ENCODE peak calls at places on chromosomes 4 and X, in eight cellular contexts. C is DND-41; F is PC-3; R is breast epithelium; P is naive thymus-derived CD4-positive, alpha-beta T cell; D is thoracic aorta; O is adrenal gland; B is Caco-2. M is an unnamed sample. For H3K27me3 and H3K9me3, the result is how much of the 10 kb centered on the place peaks cover.

GRCh38 chr4:75432683-75433082 is 81.5 kb downstream of the RCHY1 start:
- DNase-seq in D (no peak), O (peak), R (no peak), B (peak), P (no peak), C (peak), F (peak), M (no peak)

GRCh38 chr4:25330905-25331816 is 18.6 kb downstream of the ZCCHC4 start:
- DNase-seq in P (no peak), O (no peak), C (no peak), D (no peak), F (no peak), B (no peak), R (no peak), M (peak)

GRCh38 chr4:121980643-121981042 is 28.8 kb upstream of the TRPC3 start:
- DNase-seq in R (no peak), F (no peak), B (no peak), O (no peak), D (no peak), P (no peak), C (no peak), M (no peak)

GRCh38 chr4:110085131-110085530 is 113.3 kb downstream of the ELOVL6 start:
- DNase-seq in O (peak), R (no peak), F (peak), P (peak), B (no peak), D (no peak), C (peak), M (peak)

GRCh38 chr4:176436500-176436973 is 116.8 kb downstream of the SPCS3 start:
- DNase-seq in C (no peak), O (no peak), B (no peak), D (no peak), P (no peak), R (no peak), F (peak), M (no peak)

GRCh38 chrX:41045960-41046567 is 39.2 kb upstream of the USP9X start:
- DNase-seq in D (no peak), P (no peak), O (peak), R (no peak), B (no peak), F (no peak), C (no peak), M (no peak)

GRCh38 chr4:186932631-186933150 is 209.0 kb upstream of the FAT1 start:
- DNase-seq in R (no peak), F (peak), D (no peak), C (no peak), P (no peak), O (no peak), B (no peak), M (no peak)

GRCh38 chr4:2794707-2795557 is 2.0 kb downstream of the SH3BP2 start:
- DNase-seq in F (no peak), P (no peak), C (no peak), D (no peak), R (peak), O (peak), B (peak), M (no peak)

DNA sequence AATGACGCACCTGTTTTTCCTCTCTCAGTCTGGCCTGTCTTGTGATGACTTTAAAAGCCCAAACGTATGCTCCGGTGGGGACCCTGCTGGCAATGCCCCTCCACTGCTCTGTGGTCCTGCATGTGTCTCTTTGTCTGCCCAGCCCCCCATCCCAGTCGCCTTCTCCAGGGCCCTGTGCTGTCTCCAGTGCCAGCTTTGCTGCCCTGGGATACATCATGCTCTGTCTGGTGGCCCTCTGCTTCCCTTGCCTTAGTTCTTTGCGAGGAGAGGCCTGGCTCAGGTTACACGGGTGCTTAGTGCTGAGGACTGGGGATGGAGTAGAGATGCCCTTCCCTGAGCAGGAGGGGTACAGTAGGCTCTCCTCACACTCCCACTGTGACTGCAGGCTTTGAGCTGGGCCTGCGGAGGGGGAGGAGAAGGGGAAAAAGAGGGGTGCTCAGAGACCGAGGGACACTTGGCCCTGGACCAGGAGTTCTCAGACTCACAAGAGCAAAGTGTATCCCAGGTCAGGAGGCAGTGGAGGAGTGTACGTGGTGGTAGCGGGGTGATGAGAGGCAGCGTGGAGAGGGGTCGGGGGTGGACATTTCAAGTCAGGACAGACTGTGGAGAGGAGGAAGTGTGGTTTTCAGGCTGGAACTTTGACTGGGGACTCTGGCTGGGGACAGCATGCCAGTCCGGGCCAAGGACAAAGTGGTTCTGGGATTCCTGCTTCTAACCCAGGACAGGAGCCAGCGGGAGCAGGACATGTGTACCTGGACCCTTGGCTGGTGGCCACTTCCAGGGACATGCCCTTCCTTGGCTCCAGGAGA is 2.8 kb downstream of the APLN start:
- DNase-seq in B (no peak), O (peak), R (no peak), C (no peak), F (no peak), D (no peak), P (no peak), M (no peak)
- H3K27me3 ChIP-seq in B (under half), O (under half), R (under half), C (under half), F (under half), D (under half), P (under half), M (under half)

GRCh38 chr4:6594341-6594740 is 19.4 kb downstream of the MAN2B2 start:
- DNase-seq in B (no peak), C (no peak), D (no peak), P (no peak), F (no peak), O (no peak), R (no peak), M (no peak)
- H3K9me3 ChIP-seq in B (under half), C (under half), D (under half), P (under half), F (under half), O (under half), R (under half), M (under half)

GRCh38 chrX:112645774-112646173 is 34.0 kb downstream of the LHFPL1 start:
- DNase-seq in F (no peak), B (no peak), C (no peak), P (no peak), R (no peak), D (no peak), O (no peak), M (no peak)
- H3K4me3 ChIP-seq in F (no peak), B (no peak), C (no peak), P (no peak), R (no peak), D (no peak), O (no peak), M (no peak)

GRCh38 chr4:102678695-102679335 is 82.0 kb downstream of the MANBA start:
- DNase-seq in D (no peak), F (peak), C (no peak), O (no peak), P (no peak), R (no peak), B (peak), M (no peak)
- H3K27me3 ChIP-seq in D (under half), F (under half), C (under half), O (under half), P (under half), R (under half), B (under half), M (under half)

GRCh38 chr4:141142423-141142822 is 9.2 kb upstream of the RNF150 start:
- DNase-seq in P (no peak), O (no peak), B (no peak), R (no peak), D (no peak), F (peak), C (no peak), M (no peak)
- H3K9me3 ChIP-seq in P (under half), O (under half), B (under half), R (under half), D (under half), F (under half), C (under half), M (under half)

GRCh38 chrX:123989235-123989634 is 27.7 kb downstream of the STAG2 start:
- DNase-seq in P (no peak), F (no peak), C (no peak), B (no peak), O (no peak), D (no peak), R (no peak), M (no peak)

GRCh38 chrX:123990602-123991001 is 29.1 kb downstream of the STAG2 start:
- DNase-seq in P (no peak), D (no peak), R (no peak), F (no peak), C (no peak), B (no peak), O (no peak), M (no peak)

GRCh38 chrX:123993326-123993725 is 31.8 kb downstream of the STAG2 start:
- DNase-seq in O (no peak), D (no peak), C (no peak), P (no peak), B (no peak), R (no peak), F (peak), M (no peak)

GRCh38 chrX:123988423-123989116 is 27.1 kb downstream of the STAG2 start:
- DNase-seq in O (no peak), P (no peak), R (no peak), D (no peak), F (peak), C (no peak), B (peak), M (no peak)

GRCh38 chrX:123990169-123990568 is 28.7 kb downstream of the STAG2 start:
- DNase-seq in R (no peak), F (no peak), P (no peak), C (no peak), O (no peak), D (no peak), B (no peak), M (no peak)
- H3K4me3 ChIP-seq in R (no peak), F (no peak), P (no peak), C (no peak), O (no peak), D (no peak), B (no peak), M (peak)

DNA sequence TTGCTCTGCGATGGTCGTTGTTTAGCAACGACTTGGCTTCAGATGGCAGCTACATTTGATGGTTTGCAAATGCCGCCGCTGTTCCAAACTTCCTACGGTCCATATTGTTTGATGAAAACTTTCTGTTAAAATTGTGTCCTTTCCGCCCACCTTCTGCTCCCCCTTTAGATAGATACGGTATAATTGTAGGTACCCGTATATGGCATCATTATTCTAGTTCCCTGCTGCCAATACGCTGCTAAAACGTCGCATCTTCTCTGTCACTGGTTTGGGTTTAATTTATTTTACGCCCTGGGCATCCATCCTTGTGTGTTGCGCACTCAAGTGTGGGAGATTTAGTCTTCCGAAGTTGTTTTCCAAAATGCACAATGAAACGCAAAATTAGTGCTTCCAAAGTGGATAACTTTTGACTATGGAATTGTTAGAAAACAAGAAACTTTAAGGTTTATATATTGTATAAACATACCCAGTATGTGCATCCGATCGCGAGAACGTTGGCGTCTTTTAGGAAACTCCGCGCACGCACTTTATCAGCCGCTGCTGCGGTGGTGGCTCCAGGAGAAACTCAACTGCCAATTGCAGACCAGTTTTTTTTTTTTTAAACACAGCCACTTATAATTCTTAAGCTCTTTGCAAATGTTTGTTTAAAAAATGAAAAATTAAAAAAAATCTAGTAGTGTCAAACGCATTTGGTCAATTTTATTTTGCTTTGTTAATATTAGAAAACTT is 1.7 kb downstream of the ATOH1 start:
- DNase-seq in P (no peak), O (no peak), C (no peak), R (no peak), B (no peak), F (no peak), D (no peak), M (no peak)
- H3K27me3 ChIP-seq in P (under half), O (half or more), C (under half), R (under half), B (under half), F (half or more), D (under half), M (under half)

DNA sequence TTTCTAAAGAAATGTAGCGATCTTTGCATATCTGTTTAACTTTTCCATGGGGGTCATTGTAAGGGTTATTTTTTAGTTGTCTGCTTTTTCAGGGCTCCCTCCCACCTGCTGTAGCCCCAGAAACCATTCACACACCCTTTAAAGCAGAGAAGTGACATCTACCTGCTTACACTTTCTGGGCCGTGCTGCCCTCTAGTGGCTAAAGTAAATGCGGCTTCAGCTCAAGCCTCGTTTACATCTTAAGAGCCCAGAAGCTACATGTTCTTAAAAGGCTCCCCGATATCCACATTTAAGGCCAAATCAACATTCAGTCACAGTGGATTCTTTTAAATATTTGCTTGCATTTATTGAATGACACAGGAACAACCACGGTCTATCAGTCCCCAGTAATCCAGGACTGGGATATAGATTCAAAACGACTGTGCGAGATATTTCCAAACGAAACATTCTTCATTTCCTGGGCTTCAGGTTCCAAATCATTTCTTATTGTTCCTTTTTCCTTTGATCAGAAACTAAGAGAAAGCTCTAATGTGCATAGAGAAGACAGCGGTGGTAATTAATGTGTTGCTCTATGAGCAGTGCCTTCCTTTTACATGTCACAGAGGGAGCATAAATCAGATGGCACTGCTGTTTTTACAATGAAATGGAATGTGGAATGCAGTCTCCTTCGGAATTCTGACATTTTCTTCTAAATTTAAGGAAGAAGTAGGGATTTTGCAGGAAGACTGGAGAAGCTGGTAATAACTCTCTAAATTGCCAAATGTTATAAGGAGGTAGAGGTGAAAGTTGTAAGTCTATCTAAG is 119.9 kb downstream of the RASGEF1B start:
- DNase-seq in D (no peak), O (peak), P (peak), C (peak), F (peak), B (peak), R (no peak), M (peak)
- H3K9me3 ChIP-seq in D (under half), O (under half), P (under half), C (under half), F (under half), B (under half), R (under half), M (under half)

GRCh38 chrX:139202742-139203410 is 327.7 kb upstream of the F9 start:
- DNase-seq in P (no peak), F (no peak), D (no peak), R (no peak), C (no peak), O (no peak), B (no peak), M (no peak)

GRCh38 chrX:139203681-139204575 is 326.6 kb upstream of the F9 start:
- DNase-seq in B (no peak), D (no peak), F (peak), R (peak), C (no peak), O (no peak), P (no peak), M (no peak)

GRCh38 chrX:139206914-139207313 is 323.6 kb upstream of the F9 start:
- DNase-seq in B (no peak), C (no peak), P (no peak), O (no peak), R (no peak), D (no peak), F (no peak), M (no peak)

GRCh38 chrX:139204576-139204902 is 326.0 kb upstream of the F9 start:
- DNase-seq in O (no peak), C (no peak), F (no peak), P (no peak), B (no peak), R (no peak), D (no peak), M (no peak)

DNA sequence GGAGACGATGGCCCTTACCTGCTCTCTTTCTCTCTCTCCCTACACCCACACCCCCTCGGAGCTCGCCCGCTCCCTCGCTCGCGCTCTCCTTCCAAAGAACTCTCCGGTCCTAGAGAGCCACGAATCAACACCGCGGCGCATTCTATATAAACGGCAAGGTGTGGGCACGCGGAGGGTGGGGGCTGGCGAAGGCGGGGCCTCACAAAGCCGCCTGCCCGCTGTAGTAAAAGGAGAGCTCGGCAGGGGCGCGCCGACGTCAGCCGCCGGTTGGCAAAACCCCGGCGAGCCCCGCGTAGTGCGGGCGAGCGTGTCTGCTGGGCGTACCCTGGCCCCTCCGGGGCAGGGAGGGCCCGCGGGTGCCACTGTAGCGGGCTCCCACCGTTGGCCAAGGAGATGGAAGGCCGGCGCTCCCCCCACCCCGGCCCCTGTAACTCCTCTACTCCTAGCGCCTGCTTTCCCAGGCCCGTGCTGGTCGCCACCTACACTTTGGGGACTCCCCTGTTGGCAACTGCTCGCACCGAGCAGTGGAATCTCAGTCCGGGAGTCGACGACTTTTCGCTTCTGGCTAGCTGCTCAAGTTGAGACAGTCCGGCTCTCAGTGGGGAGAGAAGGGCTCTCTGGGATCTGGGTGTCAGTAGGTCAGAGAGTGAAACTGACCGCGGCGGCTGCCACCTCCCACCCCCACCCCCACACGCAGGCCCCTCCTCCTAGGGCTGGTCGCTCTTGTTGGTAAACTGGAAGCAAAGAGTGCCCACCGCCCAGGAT is 325.5 kb upstream of the F9 start:
- DNase-seq in R (peak), P (no peak), O (no peak), F (peak), B (peak), D (no peak), C (no peak), M (no peak)
- H3K4me3 ChIP-seq in R (peak), P (no peak), O (peak), F (peak), B (peak), D (peak), C (no peak), M (no peak)

DNA sequence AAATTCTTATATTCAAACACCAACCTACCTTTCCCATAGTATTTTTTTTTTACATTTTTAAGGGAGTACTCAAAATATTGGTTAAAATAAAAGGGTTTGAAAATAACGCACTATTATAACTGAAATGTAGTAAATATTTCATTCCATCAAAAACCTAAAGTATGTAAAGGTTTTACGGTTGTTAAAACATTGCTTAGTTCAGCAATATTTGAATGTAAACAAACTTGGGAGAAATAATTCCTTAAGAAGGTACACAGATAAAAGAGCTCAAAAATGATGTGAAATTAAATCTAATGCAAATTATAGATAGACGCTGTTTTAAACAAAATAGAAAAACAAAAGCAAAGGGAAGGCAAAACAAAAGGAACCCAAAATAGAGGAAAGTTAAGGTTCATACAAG is 1476.9 kb downstream of the PCDH18 start:
- DNase-seq in R (no peak), F (no peak), B (no peak), D (no peak), O (no peak), P (no peak), C (no peak), M (no peak)
- H3K27me3 ChIP-seq in R (under half), F (under half), B (under half), D (under half), O (under half), P (under half), C (under half), M (under half)

M was measured in CD4-positive, CD25-positive, alpha-beta regulatory T cell.